ENCODE peak calls at places on chromosome 2, in five cellular contexts. One of them, this sample, is unnamed.

GRCh38 chr2:96093528-96093927 is 22.8 kb downstream of the ADRA2B start:
- DNase-seq in CD8-positive, alpha-beta T cell: no peak
- DNase-seq in breast epithelium: peak
- DNase-seq in HepG2: no peak
- DNase-seq in activated CD8-positive, alpha-beta T cell treated with anti-CD3 and anti-CD28 coated beads for 36 hours: no peak
- DNase-seq in this sample: no peak

GRCh38 chr2:63569740-63570139 is 18.5 kb downstream of the WDPCP start:
- DNase-seq in HepG2: no peak
- DNase-seq in breast epithelium: no peak
- DNase-seq in CD8-positive, alpha-beta T cell: no peak
- DNase-seq in activated CD8-positive, alpha-beta T cell treated with anti-CD3 and anti-CD28 coated beads for 36 hours: no peak
- DNase-seq in this sample: no peak

GRCh38 chr2:152740743-152741328 is 22.4 kb downstream of the ARL6IP6 start:
- DNase-seq in HepG2: peak
- DNase-seq in activated CD8-positive, alpha-beta T cell treated with anti-CD3 and anti-CD28 coated beads for 36 hours: no peak
- DNase-seq in CD8-positive, alpha-beta T cell: no peak
- DNase-seq in breast epithelium: no peak
- DNase-seq in this sample: no peak

GRCh38 chr2:241300000-241300399 is 15.5 kb downstream of the HDLBP start:
- DNase-seq in breast epithelium: no peak
- DNase-seq in activated CD8-positive, alpha-beta T cell treated with anti-CD3 and anti-CD28 coated beads for 36 hours: peak
- DNase-seq in HepG2: no peak
- DNase-seq in CD8-positive, alpha-beta T cell: no peak
- DNase-seq in this sample: no peak

GRCh38 chr2:229273384-229274338 is 2.6 kb upstream of the PID1 start:
- DNase-seq in breast epithelium: no peak
- DNase-seq in CD8-positive, alpha-beta T cell: no peak
- DNase-seq in HepG2: peak
- DNase-seq in activated CD8-positive, alpha-beta T cell treated with anti-CD3 and anti-CD28 coated beads for 36 hours: peak
- DNase-seq in this sample: no peak

GRCh38 chr2:64448069-64448468 is 5.9 kb upstream of the LGALSL start:
- DNase-seq in HepG2: no peak
- DNase-seq in activated CD8-positive, alpha-beta T cell treated with anti-CD3 and anti-CD28 coated beads for 36 hours: no peak
- DNase-seq in breast epithelium: no peak
- DNase-seq in CD8-positive, alpha-beta T cell: no peak
- DNase-seq in this sample: no peak

GRCh38 chr2:101305492-101306123 is 2.9 kb downstream of the RNF149 start:
- DNase-seq in breast epithelium: no peak
- DNase-seq in CD8-positive, alpha-beta T cell: no peak
- DNase-seq in HepG2: no peak
- DNase-seq in activated CD8-positive, alpha-beta T cell treated with anti-CD3 and anti-CD28 coated beads for 36 hours: peak
- DNase-seq in this sample: no peak

GRCh38 chr2:189613077-189613636 is 32.6 kb upstream of the SLC40A1 start:
- DNase-seq in CD8-positive, alpha-beta T cell: no peak
- DNase-seq in activated CD8-positive, alpha-beta T cell treated with anti-CD3 and anti-CD28 coated beads for 36 hours: no peak
- DNase-seq in breast epithelium: no peak
- DNase-seq in HepG2: peak
- DNase-seq in this sample: no peak

GRCh38 chr2:227499971-227500630 is 28.1 kb downstream of the AGFG1 start:
- DNase-seq in activated CD8-positive, alpha-beta T cell treated with anti-CD3 and anti-CD28 coated beads for 36 hours: no peak
- DNase-seq in CD8-positive, alpha-beta T cell: no peak
- DNase-seq in HepG2: peak
- DNase-seq in breast epithelium: no peak
- DNase-seq in this sample: no peak

GRCh38 chr2:187504312-187504921 is 49.8 kb downstream of the TFPI start:
- DNase-seq in breast epithelium: no peak
- DNase-seq in HepG2: no peak
- DNase-seq in CD8-positive, alpha-beta T cell: no peak
- DNase-seq in activated CD8-positive, alpha-beta T cell treated with anti-CD3 and anti-CD28 coated beads for 36 hours: no peak
- DNase-seq in this sample: no peak

GRCh38 chr2:235845245-235845644 is 322.9 kb downstream of the GBX2 start:
- DNase-seq in breast epithelium: no peak
- DNase-seq in activated CD8-positive, alpha-beta T cell treated with anti-CD3 and anti-CD28 coated beads for 36 hours: no peak
- DNase-seq in HepG2: no peak
- DNase-seq in CD8-positive, alpha-beta T cell: no peak
- DNase-seq in this sample: no peak

GRCh38 chr2:48934807-48935206 is 179.3 kb upstream of the LHCGR start:
- DNase-seq in CD8-positive, alpha-beta T cell: no peak
- DNase-seq in breast epithelium: no peak
- DNase-seq in activated CD8-positive, alpha-beta T cell treated with anti-CD3 and anti-CD28 coated beads for 36 hours: no peak
- DNase-seq in HepG2: no peak
- DNase-seq in this sample: no peak

GRCh38 chr2:521853-522530 is 155.2 kb downstream of the TMEM18 start:
- DNase-seq in breast epithelium: no peak
- DNase-seq in HepG2: no peak
- DNase-seq in activated CD8-positive, alpha-beta T cell treated with anti-CD3 and anti-CD28 coated beads for 36 hours: no peak
- DNase-seq in CD8-positive, alpha-beta T cell: no peak
- DNase-seq in this sample: no peak

GRCh38 chr2:240351826-240352426 is 83.5 kb upstream of the GPC1 start:
- DNase-seq in activated CD8-positive, alpha-beta T cell treated with anti-CD3 and anti-CD28 coated beads for 36 hours: no peak
- DNase-seq in HepG2: no peak
- DNase-seq in breast epithelium: no peak
- DNase-seq in CD8-positive, alpha-beta T cell: no peak
- DNase-seq in this sample: no peak

GRCh38 chr2:74002515-74003391 is 18.0 kb downstream of the TET3 start:
- DNase-seq in breast epithelium: peak
- DNase-seq in HepG2: peak
- DNase-seq in CD8-positive, alpha-beta T cell: peak
- DNase-seq in activated CD8-positive, alpha-beta T cell treated with anti-CD3 and anti-CD28 coated beads for 36 hours: peak
- DNase-seq in this sample: no peak

GRCh38 chr2:37344453-37345361 is at the start of gene QPCT:
- DNase-seq in CD8-positive, alpha-beta T cell: peak
- DNase-seq in breast epithelium: peak
- DNase-seq in activated CD8-positive, alpha-beta T cell treated with anti-CD3 and anti-CD28 coated beads for 36 hours: peak
- DNase-seq in HepG2: no peak
- DNase-seq in this sample: no peak

GRCh38 chr2:158395166-158395565 is 61.4 kb downstream of the CCDC148 start:
- DNase-seq in HepG2: no peak
- DNase-seq in CD8-positive, alpha-beta T cell: no peak
- DNase-seq in activated CD8-positive, alpha-beta T cell treated with anti-CD3 and anti-CD28 coated beads for 36 hours: no peak
- DNase-seq in breast epithelium: no peak
- DNase-seq in this sample: no peak

GRCh38 chr2:121363632-121364420 is 78.8 kb upstream of the TFCP2L1 start:
- DNase-seq in breast epithelium: no peak
- DNase-seq in activated CD8-positive, alpha-beta T cell treated with anti-CD3 and anti-CD28 coated beads for 36 hours: no peak
- DNase-seq in CD8-positive, alpha-beta T cell: no peak
- DNase-seq in HepG2: no peak
- DNase-seq in this sample: no peak

GRCh38 chr2:69998761-69999160 is 37.3 kb upstream of the ASPRV1 start:
- DNase-seq in CD8-positive, alpha-beta T cell: no peak
- DNase-seq in breast epithelium: no peak
- DNase-seq in activated CD8-positive, alpha-beta T cell treated with anti-CD3 and anti-CD28 coated beads for 36 hours: no peak
- DNase-seq in HepG2: no peak
- DNase-seq in this sample: no peak

GRCh38 chr2:165776013-165776412 is 18.0 kb downstream of the GALNT3 start:
- DNase-seq in breast epithelium: no peak
- DNase-seq in CD8-positive, alpha-beta T cell: no peak
- DNase-seq in activated CD8-positive, alpha-beta T cell treated with anti-CD3 and anti-CD28 coated beads for 36 hours: no peak
- DNase-seq in HepG2: no peak
- DNase-seq in this sample: no peak

GRCh38 chr2:165044505-165045303 is 89.4 kb upstream of the SLC38A11 start:
- DNase-seq in breast epithelium: no peak
- DNase-seq in HepG2: no peak
- DNase-seq in CD8-positive, alpha-beta T cell: no peak
- DNase-seq in activated CD8-positive, alpha-beta T cell treated with anti-CD3 and anti-CD28 coated beads for 36 hours: no peak
- DNase-seq in this sample: no peak

GRCh38 chr2:232365621-232366321 is 12.8 kb upstream of the ALPP start:
- DNase-seq in breast epithelium: peak
- DNase-seq in activated CD8-positive, alpha-beta T cell treated with anti-CD3 and anti-CD28 coated beads for 36 hours: no peak
- DNase-seq in HepG2: peak
- DNase-seq in CD8-positive, alpha-beta T cell: no peak
- DNase-seq in this sample: no peak

GRCh38 chr2:135890149-135890548 is 13.9 kb upstream of the MCM6 start:
- DNase-seq in activated CD8-positive, alpha-beta T cell treated with anti-CD3 and anti-CD28 coated beads for 36 hours: no peak
- DNase-seq in breast epithelium: no peak
- DNase-seq in CD8-positive, alpha-beta T cell: no peak
- DNase-seq in HepG2: no peak
- DNase-seq in this sample: no peak

GRCh38 chr2:53210538-53210937 is 557.1 kb upstream of the CHAC2 start:
- DNase-seq in breast epithelium: no peak
- DNase-seq in HepG2: no peak
- DNase-seq in CD8-positive, alpha-beta T cell: no peak
- DNase-seq in activated CD8-positive, alpha-beta T cell treated with anti-CD3 and anti-CD28 coated beads for 36 hours: no peak
- DNase-seq in this sample: no peak

GRCh38 chr2:15112216-15112615 is 448.9 kb downstream of the NBAS start:
- DNase-seq in activated CD8-positive, alpha-beta T cell treated with anti-CD3 and anti-CD28 coated beads for 36 hours: no peak
- DNase-seq in CD8-positive, alpha-beta T cell: no peak
- DNase-seq in HepG2: no peak
- DNase-seq in breast epithelium: no peak
- DNase-seq in this sample: no peak

GRCh38 chr2:160936407-160936806 is 223.8 kb upstream of the TANK start:
- DNase-seq in HepG2: no peak
- DNase-seq in CD8-positive, alpha-beta T cell: no peak
- DNase-seq in breast epithelium: no peak
- DNase-seq in activated CD8-positive, alpha-beta T cell treated with anti-CD3 and anti-CD28 coated beads for 36 hours: no peak
- DNase-seq in this sample: no peak

GRCh38 chr2:133200684-133201421 is 367.4 kb downstream of the NCKAP5 start:
- DNase-seq in HepG2: no peak
- DNase-seq in CD8-positive, alpha-beta T cell: no peak
- DNase-seq in breast epithelium: no peak
- DNase-seq in activated CD8-positive, alpha-beta T cell treated with anti-CD3 and anti-CD28 coated beads for 36 hours: no peak
- DNase-seq in this sample: no peak

GRCh38 chr2:233380132-233381012 is 26.1 kb downstream of the DGKD start:
- DNase-seq in CD8-positive, alpha-beta T cell: no peak
- DNase-seq in HepG2: no peak
- DNase-seq in breast epithelium: no peak
- DNase-seq in activated CD8-positive, alpha-beta T cell treated with anti-CD3 and anti-CD28 coated beads for 36 hours: peak
- DNase-seq in this sample: no peak

GRCh38 chr2:238938460-238939055 is 90.7 kb downstream of the TWIST2 start:
- DNase-seq in HepG2: no peak
- DNase-seq in CD8-positive, alpha-beta T cell: no peak
- DNase-seq in activated CD8-positive, alpha-beta T cell treated with anti-CD3 and anti-CD28 coated beads for 36 hours: no peak
- DNase-seq in breast epithelium: no peak
- DNase-seq in this sample: peak

GRCh38 chr2:106144621-106145331 is 49.3 kb downstream of the UXS1 start:
- DNase-seq in HepG2: no peak
- DNase-seq in CD8-positive, alpha-beta T cell: no peak
- DNase-seq in activated CD8-positive, alpha-beta T cell treated with anti-CD3 and anti-CD28 coated beads for 36 hours: peak
- DNase-seq in breast epithelium: no peak
- DNase-seq in this sample: no peak

GRCh38 chr2:29064746-29065478 is 9.4 kb downstream of the PCARE start:
- DNase-seq in HepG2: no peak
- DNase-seq in breast epithelium: peak
- DNase-seq in activated CD8-positive, alpha-beta T cell treated with anti-CD3 and anti-CD28 coated beads for 36 hours: no peak
- DNase-seq in CD8-positive, alpha-beta T cell: no peak
- DNase-seq in this sample: no peak

GRCh38 chr2:13819896-13820295 is 812.6 kb upstream of the LRATD1 start:
- DNase-seq in HepG2: no peak
- DNase-seq in activated CD8-positive, alpha-beta T cell treated with anti-CD3 and anti-CD28 coated beads for 36 hours: no peak
- DNase-seq in breast epithelium: no peak
- DNase-seq in CD8-positive, alpha-beta T cell: no peak
- DNase-seq in this sample: no peak

GRCh38 chr2:186159101-186159500 is 327.0 kb upstream of the ZC3H15 start:
- DNase-seq in breast epithelium: no peak
- DNase-seq in HepG2: no peak
- DNase-seq in CD8-positive, alpha-beta T cell: no peak
- DNase-seq in activated CD8-positive, alpha-beta T cell treated with anti-CD3 and anti-CD28 coated beads for 36 hours: no peak
- DNase-seq in this sample: no peak

GRCh38 chr2:113799375-113799774 is 42.9 kb upstream of the SLC35F5 start:
- DNase-seq in breast epithelium: no peak
- DNase-seq in CD8-positive, alpha-beta T cell: no peak
- DNase-seq in activated CD8-positive, alpha-beta T cell treated with anti-CD3 and anti-CD28 coated beads for 36 hours: no peak
- DNase-seq in HepG2: no peak
- DNase-seq in this sample: no peak
- TF ChIP-seq CTCF in breast epithelium: no peak
- TF ChIP-seq CTCF in CD8-positive, alpha-beta T cell: no peak
- TF ChIP-seq CTCF in activated CD8-positive, alpha-beta T cell treated with anti-CD3 and anti-CD28 coated beads for 36 hours: no peak
- TF ChIP-seq CTCF in HepG2: no peak
- TF ChIP-seq CTCF in this sample: no peak

GRCh38 chr2:216498418-216499413 is at the start of gene RPL37A:
- DNase-seq in breast epithelium: peak
- DNase-seq in activated CD8-positive, alpha-beta T cell treated with anti-CD3 and anti-CD28 coated beads for 36 hours: peak
- DNase-seq in HepG2: peak
- DNase-seq in CD8-positive, alpha-beta T cell: peak
- DNase-seq in this sample: peak
- TF ChIP-seq CTCF in breast epithelium: no peak
- TF ChIP-seq CTCF in activated CD8-positive, alpha-beta T cell treated with anti-CD3 and anti-CD28 coated beads for 36 hours: no peak
- TF ChIP-seq CTCF in HepG2: peak
- TF ChIP-seq CTCF in CD8-positive, alpha-beta T cell: no peak
- TF ChIP-seq CTCF in this sample: no peak

GRCh38 chr2:43950383-43951008 is 45.3 kb downstream of the LRPPRC start:
- DNase-seq in breast epithelium: no peak
- DNase-seq in activated CD8-positive, alpha-beta T cell treated with anti-CD3 and anti-CD28 coated beads for 36 hours: peak
- DNase-seq in CD8-positive, alpha-beta T cell: no peak
- DNase-seq in HepG2: peak
- DNase-seq in this sample: no peak
- TF ChIP-seq CTCF in breast epithelium: no peak
- TF ChIP-seq CTCF in activated CD8-positive, alpha-beta T cell treated with anti-CD3 and anti-CD28 coated beads for 36 hours: peak
- TF ChIP-seq CTCF in CD8-positive, alpha-beta T cell: peak
- TF ChIP-seq CTCF in HepG2: peak
- TF ChIP-seq CTCF in this sample: no peak

GRCh38 chr2:26735096-26735495 is 29.0 kb upstream of the SLC35F6 start:
- DNase-seq in CD8-positive, alpha-beta T cell: no peak
- DNase-seq in HepG2: no peak
- DNase-seq in activated CD8-positive, alpha-beta T cell treated with anti-CD3 and anti-CD28 coated beads for 36 hours: no peak
- DNase-seq in breast epithelium: no peak
- DNase-seq in this sample: no peak

GRCh38 chr2:26733343-26733742 is 30.7 kb upstream of the SLC35F6 start:
- DNase-seq in CD8-positive, alpha-beta T cell: no peak
- DNase-seq in breast epithelium: no peak
- DNase-seq in HepG2: no peak
- DNase-seq in activated CD8-positive, alpha-beta T cell treated with anti-CD3 and anti-CD28 coated beads for 36 hours: no peak
- DNase-seq in this sample: no peak

GRCh38 chr2:26738481-26738880 is 25.6 kb upstream of the SLC35F6 start:
- DNase-seq in HepG2: no peak
- DNase-seq in CD8-positive, alpha-beta T cell: no peak
- DNase-seq in activated CD8-positive, alpha-beta T cell treated with anti-CD3 and anti-CD28 coated beads for 36 hours: no peak
- DNase-seq in breast epithelium: no peak
- DNase-seq in this sample: no peak

GRCh38 chr2:26737221-26737620 is 26.9 kb upstream of the SLC35F6 start:
- DNase-seq in HepG2: no peak
- DNase-seq in activated CD8-positive, alpha-beta T cell treated with anti-CD3 and anti-CD28 coated beads for 36 hours: no peak
- DNase-seq in breast epithelium: no peak
- DNase-seq in CD8-positive, alpha-beta T cell: no peak
- DNase-seq in this sample: no peak

DNA sequence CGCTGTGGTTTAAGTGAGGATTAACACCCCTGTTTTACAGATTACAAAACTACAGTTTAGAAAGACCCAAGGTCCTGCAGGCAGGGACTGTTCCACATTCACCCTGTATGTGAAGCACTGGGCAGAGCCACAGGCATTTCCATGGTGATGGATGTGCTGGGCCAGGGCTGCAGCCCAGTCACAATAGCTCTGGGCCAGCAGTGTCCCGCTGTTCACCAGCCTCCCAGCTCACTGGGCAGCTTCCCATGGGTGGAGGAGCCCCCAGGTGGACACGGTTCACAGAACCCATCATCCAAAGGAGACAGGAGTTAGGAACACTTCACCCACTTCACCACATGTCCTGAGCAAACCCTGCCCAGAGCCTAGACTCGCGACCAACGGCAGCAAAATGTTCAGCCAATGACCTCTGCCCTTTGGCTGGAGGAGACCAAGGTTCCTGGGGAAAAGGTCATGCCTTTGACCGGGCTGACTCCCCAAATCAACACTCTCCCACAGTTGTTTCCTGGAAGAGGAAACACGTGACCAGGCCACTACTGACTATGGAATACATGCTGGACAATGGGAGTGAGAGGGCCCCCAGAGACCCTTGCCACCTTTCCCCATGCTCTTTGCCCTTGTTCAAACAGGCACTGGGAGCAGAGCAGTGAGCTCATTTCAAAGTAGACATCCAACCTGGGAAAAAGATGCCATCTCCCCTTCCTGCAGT is 28.0 kb upstream of the SLC35F6 start:
- DNase-seq in activated CD8-positive, alpha-beta T cell treated with anti-CD3 and anti-CD28 coated beads for 36 hours: no peak
- DNase-seq in CD8-positive, alpha-beta T cell: no peak
- DNase-seq in breast epithelium: no peak
- DNase-seq in HepG2: peak
- DNase-seq in this sample: no peak
- TF ChIP-seq CTCF in activated CD8-positive, alpha-beta T cell treated with anti-CD3 and anti-CD28 coated beads for 36 hours: no peak
- TF ChIP-seq CTCF in CD8-positive, alpha-beta T cell: no peak
- TF ChIP-seq CTCF in breast epithelium: no peak
- TF ChIP-seq CTCF in HepG2: peak
- TF ChIP-seq CTCF in this sample: no peak

This sample was measured in omental fat pad.